ENCODE peak calls at places on chromosome 3, in five cellular contexts. J is NCI-H510A treated with DMSO at 0.1 percent for 48 hours; O is stimulated activated CD8-positive, alpha-beta memory T cell treated with anti-CD3 and anti-CD28 coated beads, Interleukin-12 subunit alpha, Interleukin-12 subunit beta, amount 100 ng/mL, for 4 hours; R is effector CD4-positive, alpha-beta T cell; H is kidney tubule cell. F is an unnamed sample.

GRCh38 chr3:158727499-158728377 is 4.5 kb downstream of the RARRES1 start:
- DNase-seq in R (peak), O (no peak), H (peak), J (peak), F (no peak)

GRCh38 chr3:57731311-57731710 is 24.8 kb upstream of the SLMAP start:
- DNase-seq in R (no peak), H (no peak), O (no peak), J (no peak), F (no peak)

GRCh38 chr3:55629432-55629831 is 142.3 kb upstream of the WNT5A start:
- DNase-seq in O (no peak), R (no peak), H (peak), J (peak), F (no peak)

GRCh38 chr3:10371167-10371566 is 50.3 kb upstream of the SEC13 start:
- DNase-seq in H (peak), O (no peak), R (no peak), J (peak), F (no peak)

GRCh38 chr3:128267541-128267940 is 114.3 kb downstream of the EEFSEC start:
- DNase-seq in O (no peak), R (no peak), H (peak), J (no peak), F (peak)

GRCh38 chr3:60932170-60932569 is 319.1 kb downstream of the FHIT start:
- DNase-seq in J (no peak), H (no peak), O (no peak), R (no peak), F (no peak)

GRCh38 chr3:188352196-188352927 is 198.4 kb downstream of the LPP start:
- DNase-seq in O (no peak), R (no peak), J (no peak), H (no peak), F (no peak)

GRCh38 chr3:39849992-39850706 is 40.7 kb downstream of the MYRIP start:
- DNase-seq in H (peak), O (no peak), R (no peak), J (peak), F (no peak)